ENCODE peak calls at places on chromosome 4, in six cellular contexts. O is ovary; C is neural crest cell; M is tibial nerve; Y is activated CD4-positive, CD25-positive, alpha-beta regulatory T cell treated with anti-CD3 and anti-CD28 coated beads, Interleukin-2, amount 50 U/mL, for 72 hours; Q is BE2C. H is an unnamed sample.

GRCh38 chr4:145890689-145891088 is 47.9 kb downstream of the ZNF827 start:
- DNase-seq in O (no peak), Q (no peak), C (no peak), M (no peak), Y (no peak), H (no peak)

GRCh38 chr4:162265802-162266201 is 102.0 kb upstream of the FSTL5 start:
- DNase-seq in O (no peak), M (no peak), Y (no peak), C (no peak), Q (no peak), H (no peak)

GRCh38 chr4:48603366-48604003 is 113.4 kb downstream of the ZAR1 start:
- DNase-seq in M (no peak), O (no peak), Y (no peak), Q (no peak), C (no peak), H (no peak)

GRCh38 chr4:169070895-169071218 is 60.8 kb upstream of the CBR4 start:
- DNase-seq in M (no peak), Y (no peak), O (no peak), C (no peak), Q (no peak), H (no peak)

GRCh38 chr4:159764343-159764952 is 661.6 kb downstream of the RAPGEF2 start:
- DNase-seq in C (peak; percentile 54), O (no peak), Y (no peak), M (peak; percentile 33), Q (peak; percentile 51), H (no peak)

GRCh38 chr4:80393246-80393969 is 57.9 kb downstream of the CFAP299 start:
- DNase-seq in Y (no peak), Q (no peak), C (no peak), O (no peak), M (no peak), H (no peak)

GRCh38 chr4:138925495-138925894 is 90.1 kb upstream of the NOCT start:
- DNase-seq in C (no peak), Q (no peak), O (no peak), M (no peak), Y (no peak), H (no peak)

GRCh38 chr4:147340111-147340510 is 140.8 kb upstream of the EDNRA start:
- DNase-seq in O (no peak), Q (no peak), M (no peak), C (no peak), Y (no peak), H (no peak)

GRCh38 chr4:118221193-118221800 is 131.5 kb downstream of the PRSS12 start:
- DNase-seq in C (no peak), O (no peak), M (no peak), Y (no peak), Q (no peak), H (no peak)

GRCh38 chr4:126957555-126958440 is 675.0 kb upstream of the INTU start:
- DNase-seq in O (no peak), Q (no peak), C (no peak), M (no peak), Y (no peak), H (no peak)

GRCh38 chr4:131302108-131302507 is 1847.0 kb upstream of the PCDH10 start:
- DNase-seq in Y (no peak), C (no peak), O (no peak), Q (no peak), M (no peak), H (no peak)

GRCh38 chr4:147739239-147739823 is 7.4 kb downstream of the ARHGAP10 start:
- DNase-seq in M (no peak), C (no peak), Y (no peak), O (no peak), Q (no peak), H (no peak)

GRCh38 chr4:52096048-52096447 is 44.9 kb downstream of the SPATA18 start:
- DNase-seq in Q (no peak), Y (no peak), M (no peak), O (no peak), C (no peak), H (no peak)

GRCh38 chr4:3254302-3255131 is 5.6 kb downstream of the MSANTD1 start:
- DNase-seq in C (no peak), Y (peak; percentile 14), O (peak; percentile 13), Q (no peak), M (no peak), H (no peak)

GRCh38 chr4:139528377-139529005 is 27.5 kb downstream of the SETD7 start:
- DNase-seq in O (peak; percentile 66), Y (no peak), Q (no peak), M (peak; percentile 50), C (no peak), H (peak; percentile 74)

GRCh38 chr4:6331018-6331417 is 61.4 kb downstream of the WFS1 start:
- DNase-seq in Y (no peak), Q (peak; percentile 43), M (no peak), C (no peak), O (no peak), H (peak; percentile 56)

GRCh38 chr4:119314356-119314755 is 7.6 kb downstream of the FABP2 start:
- DNase-seq in Y (no peak), C (no peak), O (no peak), M (peak; percentile 35), Q (peak; percentile 14), H (no peak)

GRCh38 chr4:42985971-42986370 is 93.5 kb downstream of the GRXCR1 start:
- DNase-seq in C (no peak), O (no peak), M (no peak), Y (no peak), Q (no peak), H (no peak)

GRCh38 chr4:77861500-77861899 is 1.1 kb upstream of the MRPL1 start:
- DNase-seq in M (no peak), O (no peak), Q (no peak), C (no peak), Y (no peak), H (no peak)

GRCh38 chr4:74311696-74312313 is 3.5 kb downstream of the EPGN start:
- DNase-seq in C (peak; percentile 19), Y (no peak), Q (peak; percentile 26), M (peak; percentile 59), O (no peak), H (no peak)

GRCh38 chr4:36582214-36582613 is 300.8 kb downstream of the DTHD1 start:
- DNase-seq in Y (no peak), C (no peak), Q (no peak), O (no peak), M (no peak), H (no peak)

GRCh38 chr4:105709081-105709450 is 482 bp downstream of the GSTCD start:
- DNase-seq in Y (no peak), M (peak; percentile 5), O (no peak), C (no peak), Q (peak; percentile 21), H (no peak)

GRCh38 chr4:1466034-1466960 is 60.1 kb upstream of the NKX1-1 start:
- DNase-seq in Q (no peak), C (no peak), O (no peak), Y (no peak), M (no peak), H (peak; percentile 13)

GRCh38 chr4:113476800-113477199 is 284.7 kb downstream of the CAMK2D start:
- DNase-seq in Y (no peak), O (no peak), M (no peak), C (no peak), Q (no peak), H (no peak)

GRCh38 chr4:76866641-76867040 is 31.3 kb downstream of the SOWAHB start:
- DNase-seq in M (no peak), O (no peak), Y (no peak), C (no peak), Q (no peak), H (no peak)

GRCh38 chr4:53711916-53712315 is 120.6 kb upstream of the LNX1 start:
- DNase-seq in O (no peak), M (no peak), Y (no peak), Q (no peak), C (no peak), H (no peak)

GRCh38 chr4:71377561-71377960 is 38.7 kb downstream of the SLC4A4 start:
- DNase-seq in M (no peak), Q (no peak), C (no peak), Y (no peak), O (no peak), H (peak; percentile 53)

GRCh38 chr4:176001171-176002006 is 64.3 kb upstream of the WDR17 start:
- DNase-seq in Y (no peak), C (peak; percentile 72), M (no peak), Q (peak; percentile 34), O (peak; percentile 26), H (no peak)

GRCh38 chr4:48108309-48109073 is 25.6 kb downstream of the TXK start:
- DNase-seq in M (no peak), Y (no peak), Q (no peak), C (no peak), O (no peak), H (no peak)

GRCh38 chr4:24278693-24279092 is 305.7 kb downstream of the DHX15 start:
- DNase-seq in M (no peak), Y (no peak), C (no peak), O (no peak), Q (no peak), H (no peak)

GRCh38 chr4:61805979-61806378 is 605.9 kb downstream of the ADGRL3 start:
- DNase-seq in C (no peak), O (no peak), Q (no peak), Y (no peak), M (no peak), H (no peak)

GRCh38 chr4:76856183-76856969 is 41.6 kb downstream of the SOWAHB start:
- DNase-seq in O (no peak), M (no peak), Q (no peak), Y (no peak), C (peak; percentile 29), H (peak; percentile 62)

GRCh38 chr4:14607578-14607977 is 394.7 kb upstream of the CPEB2 start:
- DNase-seq in Y (no peak), O (no peak), C (no peak), M (no peak), Q (no peak), H (no peak)

GRCh38 chr4:185513489-185514181 is 21.7 kb downstream of the PDLIM3 start:
- DNase-seq in Y (no peak), O (no peak), C (no peak), M (no peak), Q (no peak), H (no peak)

GRCh38 chr4:7763788-7764187 is 175.9 kb downstream of the AFAP1 start:
- DNase-seq in Q (no peak), M (no peak), Y (no peak), O (no peak), C (no peak), H (no peak)